ENCODE peak calls at places on chromosome 21, in four cellular contexts. One of them, this sample, is unnamed.
A peak's percentile ranks its signal among the peaks of the same experiment; 100 is the strongest.

GRCh38 chr21:32581732-32582131 is 3.6 kb downstream of the TCP10L start:
- DNase-seq in C1 segment of cervical spinal cord: no peak
- DNase-seq in GM12892: no peak
- DNase-seq in fibroblast of the aortic adventitia: no peak
- DNase-seq in this sample: no peak

GRCh38 chr21:44067011-44067839 is 40.0 kb upstream of the PWP2 start:
- DNase-seq in C1 segment of cervical spinal cord: no peak
- DNase-seq in GM12892: no peak
- DNase-seq in fibroblast of the aortic adventitia: no peak
- DNase-seq in this sample: peak; percentile 29

GRCh38 chr21:32735524-32735923 is 7.7 kb upstream of the SYNJ1 start:
- DNase-seq in GM12892: no peak
- DNase-seq in C1 segment of cervical spinal cord: no peak
- DNase-seq in fibroblast of the aortic adventitia: no peak
- DNase-seq in this sample: no peak

GRCh38 chr21:31878831-31879230 is 6.0 kb downstream of the HUNK start:
- DNase-seq in GM12892: no peak
- DNase-seq in C1 segment of cervical spinal cord: no peak
- DNase-seq in fibroblast of the aortic adventitia: no peak
- DNase-seq in this sample: no peak

GRCh38 chr21:37675202-37675801 is 241.0 kb downstream of the KCNJ6 start:
- DNase-seq in fibroblast of the aortic adventitia: peak; percentile 55
- DNase-seq in GM12892: peak; percentile 54
- DNase-seq in C1 segment of cervical spinal cord: peak; percentile 31
- DNase-seq in this sample: peak; percentile 43

GRCh38 chr21:15063081-15063820 is 1.5 kb downstream of the NRIP1 start:
- DNase-seq in C1 segment of cervical spinal cord: peak; percentile 9
- DNase-seq in GM12892: no peak
- DNase-seq in fibroblast of the aortic adventitia: peak; percentile 36
- DNase-seq in this sample: no peak

GRCh38 chr21:44011123-44011773 is 861 bp upstream of the TRAPPC10 start:
- DNase-seq in C1 segment of cervical spinal cord: no peak
- DNase-seq in fibroblast of the aortic adventitia: no peak
- DNase-seq in GM12892: no peak
- DNase-seq in this sample: no peak

GRCh38 chr21:38997756-38998155 is 185.5 kb downstream of the PSMG1 start:
- DNase-seq in C1 segment of cervical spinal cord: no peak
- DNase-seq in fibroblast of the aortic adventitia: no peak
- DNase-seq in GM12892: no peak
- DNase-seq in this sample: no peak

GRCh38 chr21:45326834-45327457 is 39.3 kb upstream of the POFUT2 start:
- DNase-seq in C1 segment of cervical spinal cord: no peak
- DNase-seq in fibroblast of the aortic adventitia: no peak
- DNase-seq in GM12892: no peak
- DNase-seq in this sample: no peak

GRCh38 chr21:41850085-41850484 is 29.1 kb downstream of the PRDM15 start:
- DNase-seq in GM12892: no peak
- DNase-seq in C1 segment of cervical spinal cord: no peak
- DNase-seq in fibroblast of the aortic adventitia: no peak
- DNase-seq in this sample: no peak

GRCh38 chr21:35111531-35111930 is 62.4 kb upstream of the RUNX1 start:
- DNase-seq in C1 segment of cervical spinal cord: no peak
- DNase-seq in GM12892: no peak
- DNase-seq in fibroblast of the aortic adventitia: no peak
- DNase-seq in this sample: no peak

GRCh38 chr21:14989359-14989758 is 75.4 kb downstream of the NRIP1 start:
- DNase-seq in GM12892: no peak
- DNase-seq in fibroblast of the aortic adventitia: peak; percentile 61
- DNase-seq in C1 segment of cervical spinal cord: no peak
- DNase-seq in this sample: peak; percentile 68

GRCh38 chr21:31180256-31181088 is 142.2 kb upstream of the KRTAP19-8 start:
- DNase-seq in C1 segment of cervical spinal cord: no peak
- DNase-seq in GM12892: no peak
- DNase-seq in fibroblast of the aortic adventitia: peak; percentile 70
- DNase-seq in this sample: peak; percentile 59

GRCh38 chr21:16330340-16331319 is 600.8 kb downstream of the USP25 start:
- DNase-seq in GM12892: no peak
- DNase-seq in C1 segment of cervical spinal cord: no peak
- DNase-seq in fibroblast of the aortic adventitia: peak; percentile 91
- DNase-seq in this sample: peak; percentile 89

GRCh38 chr21:29942033-29942432 is 2.2 kb upstream of the GRIK1 start:
- DNase-seq in C1 segment of cervical spinal cord: no peak
- DNase-seq in fibroblast of the aortic adventitia: no peak
- DNase-seq in GM12892: no peak
- DNase-seq in this sample: no peak

GRCh38 chr21:36692844-36693143 is 6.1 kb upstream of the SIM2 start:
- DNase-seq in fibroblast of the aortic adventitia: no peak
- DNase-seq in GM12892: no peak
- DNase-seq in C1 segment of cervical spinal cord: no peak
- DNase-seq in this sample: no peak

GRCh38 chr21:31898898-31899630 is 26.2 kb downstream of the HUNK start:
- DNase-seq in GM12892: no peak
- DNase-seq in C1 segment of cervical spinal cord: no peak
- DNase-seq in fibroblast of the aortic adventitia: no peak
- DNase-seq in this sample: no peak

GRCh38 chr21:45590726-45591618 is 48.7 kb upstream of the SLC19A1 start:
- DNase-seq in GM12892: peak; percentile 58
- DNase-seq in C1 segment of cervical spinal cord: no peak
- DNase-seq in fibroblast of the aortic adventitia: no peak
- DNase-seq in this sample: no peak

GRCh38 chr21:25967566-25968438 is 202.8 kb downstream of the APP start:
- DNase-seq in C1 segment of cervical spinal cord: no peak
- DNase-seq in GM12892: no peak
- DNase-seq in fibroblast of the aortic adventitia: peak; percentile 24
- DNase-seq in this sample: no peak